ENCODE peak calls at places on chromosomes 13 and 19, in seven cellular contexts. Z, G, Q, E, Y, R and V are unnamed samples.

GRCh38 chr13:87042946-87043345 is 628.2 kb upstream of the SLITRK5 start:
- DNase-seq in R (no peak), E (no peak), Y (no peak), Q (no peak), G (no peak), Z (peak), V (no peak)

GRCh38 chr13:55816976-55817601 is 1323.6 kb upstream of the PRR20A start:
- DNase-seq in Z (no peak), G (no peak), Q (no peak), E (no peak), Y (no peak), R (no peak), V (no peak)

GRCh38 chr13:80341771-80342271 is 895 bp upstream of the SPRY2 start:
- DNase-seq in Z (peak), R (peak), Y (no peak), G (peak), E (no peak), Q (peak), V (peak)

GRCh38 chr19:38849746-38850230 is at the start of gene HNRNPL:
- DNase-seq in Y (no peak), R (no peak), E (no peak), G (no peak), Z (no peak), Q (no peak), V (no peak)

GRCh38 chr13:47463726-47464125 is 537.3 kb downstream of the SUCLA2 start:
- DNase-seq in R (peak), Q (no peak), Y (no peak), G (peak), Z (peak), E (no peak), V (peak)

GRCh38 chr19:55372316-55373081 is 2.2 kb upstream of the IL11 start:
- DNase-seq in G (peak), E (no peak), Q (no peak), Y (no peak), R (peak), Z (peak), V (no peak)

GRCh38 chr19:29525901-29526729 is at the start of gene VSTM2B:
- DNase-seq in G (no peak), Q (peak), Y (no peak), Z (no peak), E (no peak), R (no peak), V (no peak)

GRCh38 chr19:17327654-17328516 is 6.8 kb downstream of the ANO8 start:
- DNase-seq in G (peak), Q (peak), Y (no peak), E (peak), Z (no peak), R (peak), V (peak)

GRCh38 chr13:44109986-44110640 is 230.4 kb downstream of the LACC1 start:
- DNase-seq in R (no peak), Z (no peak), Y (no peak), Q (no peak), G (no peak), E (no peak), V (no peak)

GRCh38 chr19:6925801-6926751 is 38.7 kb downstream of the ADGRE1 start:
- DNase-seq in Q (no peak), Z (no peak), R (no peak), E (no peak), Y (no peak), G (no peak), V (no peak)

GRCh38 chr13:110546389-110546788 is 15.1 kb downstream of the RAB20 start:
- DNase-seq in G (no peak), E (peak), Z (no peak), R (no peak), Q (no peak), Y (no peak), V (no peak)

GRCh38 chr19:17645339-17645963 is 42.7 kb downstream of the UNC13A start:
- DNase-seq in G (no peak), E (no peak), Z (no peak), Y (no peak), R (no peak), Q (no peak), V (no peak)

GRCh38 chr19:33193864-33194362 is at the start of gene LRP3:
- DNase-seq in Y (no peak), E (no peak), R (peak), G (peak), Z (peak), Q (no peak), V (no peak)

GRCh38 chr13:20616059-20616797 is 49.3 kb downstream of the IFT88 start:
- DNase-seq in Q (no peak), R (peak), E (no peak), Y (no peak), Z (peak), G (no peak), V (no peak)

GRCh38 chr13:33363328-33363727 is 77.8 kb upstream of the STARD13 start:
- DNase-seq in Q (no peak), R (no peak), G (no peak), Z (no peak), E (no peak), Y (no peak), V (no peak)
- H2AK5ac ChIP-seq in Q (no peak), R (no peak), G (no peak), Z (no peak), E (no peak), Y (no peak), V (no peak)

GRCh38 chr13:98192008-98192407 is 14.9 kb upstream of the RNF113B start:
- DNase-seq in G (no peak), E (no peak), Z (no peak), Y (no peak), Q (no peak), R (no peak), V (no peak)
- H2BK5ac ChIP-seq in G (no peak), E (no peak), Z (peak), Y (no peak), Q (no peak), R (no peak), V (no peak)

DNA sequence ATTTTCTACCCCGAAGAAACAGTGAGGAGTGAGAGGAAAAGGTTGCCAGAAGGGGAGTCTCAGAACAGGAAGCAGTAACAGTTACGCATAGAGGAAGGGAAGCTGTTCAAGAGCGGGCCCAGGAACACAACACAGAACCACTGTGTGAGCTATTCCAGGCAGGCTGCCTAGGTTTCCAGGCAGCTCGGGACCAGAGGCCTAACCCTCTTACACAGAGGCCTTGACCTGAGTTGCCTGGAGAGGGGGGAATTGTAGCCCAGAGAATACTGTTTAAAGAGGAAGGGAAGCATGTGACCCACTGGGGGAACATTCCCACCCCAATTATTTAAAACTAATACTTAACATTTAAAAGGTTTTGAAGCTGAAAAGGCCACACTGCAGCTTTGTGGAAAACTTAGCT is 93.3 kb upstream of the ZNF98 start:
- DNase-seq in Q (no peak), E (no peak), R (no peak), Z (no peak), Y (no peak), G (no peak), V (no peak)
- H2AK5ac ChIP-seq in Q (no peak), E (no peak), R (no peak), Z (no peak), Y (no peak), G (no peak), V (no peak)

GRCh38 chr13:96527497-96527896 is 437.6 kb downstream of the HS6ST3 start:
- DNase-seq in Z (no peak), E (no peak), R (no peak), Y (no peak), G (peak), Q (no peak), V (peak)

GRCh38 chr13:96533408-96533807 is 443.5 kb downstream of the HS6ST3 start:
- DNase-seq in E (no peak), Y (no peak), R (no peak), G (no peak), Q (no peak), Z (no peak), V (no peak)

GRCh38 chr13:96532804-96533203 is 442.9 kb downstream of the HS6ST3 start:
- DNase-seq in E (no peak), Q (no peak), Y (no peak), G (no peak), Z (no peak), R (no peak), V (no peak)
- H2BK5ac ChIP-seq in E (no peak), Q (no peak), Y (no peak), G (no peak), Z (no peak), R (no peak), V (no peak)

GRCh38 chr13:23806874-23807522 is 82.2 kb downstream of the MIPEP start:
- DNase-seq in G (no peak), E (no peak), Y (no peak), Q (no peak), Z (peak), R (no peak), V (no peak)

GRCh38 chr13:23801141-23801540 is 88.1 kb downstream of the MIPEP start:
- DNase-seq in R (no peak), Y (no peak), Z (no peak), Q (no peak), G (no peak), E (peak), V (no peak)

GRCh38 chr13:23799945-23800344 is 89.3 kb downstream of the MIPEP start:
- DNase-seq in Z (peak), R (peak), Q (no peak), G (no peak), Y (no peak), E (no peak), V (no peak)

GRCh38 chr13:23805015-23805583 is 84.1 kb downstream of the MIPEP start:
- DNase-seq in Y (no peak), Z (no peak), E (no peak), Q (no peak), R (no peak), G (no peak), V (no peak)

DNA sequence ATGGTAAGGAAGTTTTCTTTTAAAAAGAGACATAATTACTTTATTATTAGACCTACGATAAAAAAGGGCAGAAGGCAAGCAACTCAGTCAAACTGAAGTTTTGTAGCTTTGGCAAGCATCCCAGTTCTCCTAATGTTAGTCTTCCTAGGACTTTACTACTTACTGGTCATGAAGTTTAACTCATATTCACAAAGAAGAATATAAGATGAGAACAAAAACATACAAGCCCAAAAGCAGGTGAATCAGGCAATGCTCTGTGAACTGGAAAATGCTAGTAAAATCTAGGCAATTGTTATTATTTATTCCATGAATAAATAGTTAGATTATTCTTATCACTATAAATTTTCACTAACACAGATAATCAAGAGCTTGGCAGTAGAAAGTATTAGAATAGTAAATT is 85.0 kb downstream of the MIPEP start:
- DNase-seq in R (no peak), E (no peak), Y (no peak), Q (no peak), G (no peak), Z (no peak), V (no peak)
- H2AK5ac ChIP-seq in R (no peak), E (no peak), Y (no peak), Q (no peak), G (no peak), Z (no peak), V (no peak)

GRCh38 chr13:92739306-92739818 is 487.2 kb upstream of the GPC6 start:
- DNase-seq in Z (peak), R (peak), Q (no peak), E (no peak), G (peak), Y (no peak), V (no peak)
- H2BK5ac ChIP-seq in Z (no peak), R (no peak), Q (no peak), E (no peak), G (no peak), Y (no peak), V (no peak)

GRCh38 chr19:54129617-54129996 is 8.0 kb upstream of the CNOT3 start:
- DNase-seq in Y (no peak), Z (no peak), R (no peak), G (no peak), E (no peak), Q (no peak), V (no peak)

GRCh38 chr19:54128796-54129616 is 8.6 kb upstream of the CNOT3 start:
- DNase-seq in Z (no peak), G (no peak), Y (no peak), Q (no peak), E (no peak), R (no peak), V (no peak)

GRCh38 chr19:54127688-54128440 is 9.7 kb upstream of the CNOT3 start:
- DNase-seq in G (no peak), Y (no peak), E (no peak), Z (no peak), Q (no peak), R (no peak), V (no peak)

GRCh38 chr19:54125713-54126112 is 10.2 kb downstream of the PRPF31 start:
- DNase-seq in Q (no peak), G (no peak), Y (no peak), E (no peak), Z (no peak), R (no peak), V (no peak)

GRCh38 chr19:54128441-54128725 is 9.2 kb upstream of the CNOT3 start:
- DNase-seq in E (no peak), G (no peak), Y (no peak), Z (no peak), Q (no peak), R (no peak), V (no peak)
- H2AK5ac ChIP-seq in E (no peak), G (no peak), Y (no peak), Z (no peak), Q (no peak), R (no peak), V (no peak)

DNA sequence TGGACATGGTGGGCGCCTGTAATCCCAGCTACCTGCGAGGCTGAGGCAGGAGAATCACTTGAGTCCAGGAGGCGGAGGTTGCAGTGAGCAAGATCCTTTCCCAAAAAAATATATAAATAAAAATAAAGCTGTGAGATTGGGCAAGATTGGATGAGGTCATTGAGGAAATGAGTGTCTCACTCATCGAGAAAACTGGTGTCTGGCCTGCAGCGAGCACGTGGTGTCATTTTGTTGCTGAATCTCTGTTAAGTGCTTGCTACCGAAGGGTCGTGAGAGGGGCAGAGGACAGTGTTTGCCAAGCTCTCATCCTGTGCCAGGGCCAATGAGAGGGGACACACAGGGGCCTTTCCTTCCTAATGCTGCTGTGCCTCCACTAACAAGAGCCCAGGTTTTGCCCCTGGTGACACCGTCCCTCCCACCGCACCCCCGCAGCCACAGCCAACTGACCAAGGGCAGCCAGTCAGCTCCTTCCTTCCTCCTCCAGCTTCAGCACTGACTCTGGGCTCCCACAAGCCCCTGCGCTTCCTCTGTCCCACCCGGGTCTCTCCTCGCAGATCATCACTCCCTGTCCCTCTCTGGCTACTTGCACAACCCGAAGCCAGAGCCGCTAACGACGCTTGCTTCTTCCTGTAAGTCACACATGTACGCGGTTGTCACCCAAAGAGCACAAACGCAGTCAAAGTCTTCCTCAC is 3.2 kb downstream of the POLD1 start:
- DNase-seq in E (peak), R (peak), Z (peak), Q (no peak), Y (no peak), G (no peak), V (no peak)
- H2BK5ac ChIP-seq in E (no peak), R (no peak), Z (no peak), Q (no peak), Y (no peak), G (no peak), V (no peak)

DNA sequence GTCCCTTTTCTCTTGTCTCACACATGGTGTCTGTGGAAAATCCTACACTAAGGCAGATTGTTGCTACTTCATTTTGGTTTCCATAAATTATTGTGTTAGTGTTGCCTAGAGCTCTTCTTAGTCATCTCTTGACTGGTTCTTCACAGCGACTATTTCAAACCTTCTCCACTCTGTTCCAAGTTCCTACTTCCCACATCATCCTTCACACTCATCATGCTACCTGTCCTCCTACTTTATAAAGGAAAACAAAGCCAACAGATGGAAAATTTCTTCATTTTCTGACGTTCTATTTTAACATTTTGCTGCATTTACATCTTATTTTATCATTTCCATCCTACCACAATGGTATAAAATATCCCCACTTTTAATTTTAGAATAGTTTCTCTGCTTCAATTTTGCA is 614.1 kb downstream of the LMO7 start:
- DNase-seq in Y (no peak), Z (no peak), E (no peak), G (no peak), Q (no peak), R (no peak), V (no peak)
- H2AK5ac ChIP-seq in Y (no peak), Z (no peak), E (no peak), G (no peak), Q (no peak), R (no peak), V (no peak)

DNA sequence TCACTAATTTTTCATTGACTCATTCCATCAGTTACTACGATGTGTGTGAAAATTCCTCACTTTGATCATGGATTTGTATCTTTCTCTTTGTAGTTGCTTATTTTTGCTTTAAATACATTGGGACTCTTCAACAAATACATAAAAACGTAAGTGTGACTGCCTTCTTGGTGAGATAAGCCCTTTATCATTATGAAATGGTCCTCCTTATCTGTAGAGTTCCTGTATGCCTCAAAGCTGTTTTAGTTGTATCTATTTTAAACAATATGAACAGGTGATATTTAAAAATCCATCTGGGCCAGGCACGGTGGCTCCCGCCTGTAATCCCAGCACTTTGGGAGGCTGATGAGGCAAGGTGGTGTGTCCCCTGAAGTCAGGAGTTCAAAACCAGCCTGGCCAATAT is 11.3 kb downstream of the DCUN1D2 start:
- DNase-seq in G (no peak), E (no peak), Q (no peak), R (no peak), Y (no peak), Z (no peak), V (no peak)
- H2BK5ac ChIP-seq in G (no peak), E (no peak), Q (no peak), R (no peak), Y (no peak), Z (no peak), V (no peak)